ENCODE peak calls at places on chromosomes 3 and 15, in six cellular contexts. Y, L, U, N, W and T are unnamed samples.

GRCh38 chr3:52029053-52029452 is 27.3 kb downstream of the DUSP7 start:
- DNase-seq in Y (no peak), L (peak), U (no peak), N (no peak), W (no peak), T (no peak)

GRCh38 chr15:31476411-31476810 is 149.8 kb downstream of the KLF13 start:
- DNase-seq in Y (peak), L (no peak), U (no peak), N (no peak), W (no peak), T (peak)

GRCh38 chr15:81133782-81134461 is at the start of gene CFAP161:
- DNase-seq in Y (peak), L (peak), U (peak), N (peak), W (peak), T (peak)

GRCh38 chr15:56040081-56041035 is 46.9 kb upstream of the NEDD4 start:
- DNase-seq in Y (peak), L (peak), U (peak), N (no peak), W (peak), T (no peak)

GRCh38 chr3:194315088-194315964 is 35.8 kb downstream of the CPN2 start:
- DNase-seq in Y (peak), L (peak), U (peak), N (peak), W (peak), T (peak)

GRCh38 chr15:38059665-38060064 is 125.2 kb downstream of the TMCO5A start:
- DNase-seq in Y (no peak), L (no peak), U (no peak), N (no peak), W (no peak), T (no peak)

GRCh38 chr15:68488290-68488689 is 56.3 kb upstream of the ITGA11 start:
- DNase-seq in Y (no peak), L (no peak), U (no peak), N (no peak), W (no peak), T (no peak)

GRCh38 chr3:143536817-143537535 is 311.3 kb downstream of the SLC9A9 start:
- DNase-seq in Y (no peak), L (no peak), U (no peak), N (no peak), W (no peak), T (no peak)

GRCh38 chr15:80436511-80437307 is 32.5 kb downstream of the ARNT2 start:
- DNase-seq in Y (peak), L (no peak), U (no peak), N (no peak), W (peak), T (peak)

GRCh38 chr15:73540161-73540560 is 93.0 kb downstream of the NPTN start:
- DNase-seq in Y (no peak), L (no peak), U (no peak), N (no peak), W (peak), T (no peak)

GRCh38 chr3:59809750-59810444 is 760.1 kb upstream of the CFAP20DC start:
- DNase-seq in Y (no peak), L (no peak), U (no peak), N (no peak), W (peak), T (no peak)

GRCh38 chr15:75725719-75726607 is 13.3 kb upstream of the CSPG4 start:
- DNase-seq in Y (no peak), L (no peak), U (no peak), N (no peak), W (no peak), T (no peak)

GRCh38 chr3:183878071-183878470 is 6.6 kb downstream of the PARL start:
- DNase-seq in Y (peak), L (no peak), U (no peak), N (no peak), W (no peak), T (no peak)

GRCh38 chr3:24496529-24497482 is 2.2 kb upstream of the THRB start:
- DNase-seq in Y (peak), L (peak), U (peak), N (no peak), W (peak), T (peak)
- H3K4me3 ChIP-seq in Y (no peak), L (no peak), U (no peak), N (no peak), W (no peak), T (no peak)

GRCh38 chr15:91022075-91022831 is at the start of gene VPS33B:
- DNase-seq in Y (peak), L (peak), U (peak), N (peak), W (peak), T (peak)
- TF ChIP-seq POLR2A in Y (no peak), L (no peak), U (peak), N (no peak), W (peak), T (no peak)

GRCh38 chr15:63048986-63049665 is 6.6 kb downstream of the TPM1 start:
- DNase-seq in Y (peak), L (peak), U (peak), N (no peak), W (no peak), T (peak)

GRCh38 chr15:63048115-63048985 is 5.8 kb downstream of the TPM1 start:
- DNase-seq in Y (peak), L (peak), U (peak), N (peak), W (peak), T (peak)

GRCh38 chr15:63051701-63052066 is 9.1 kb downstream of the TPM1 start:
- DNase-seq in Y (no peak), L (no peak), U (no peak), N (no peak), W (no peak), T (no peak)

GRCh38 chr15:63050737-63051700 is 8.5 kb downstream of the TPM1 start:
- DNase-seq in Y (no peak), L (no peak), U (no peak), N (no peak), W (no peak), T (no peak)

GRCh38 chr15:63049747-63050439 is 7.3 kb downstream of the TPM1 start:
- DNase-seq in Y (no peak), L (no peak), U (no peak), N (no peak), W (no peak), T (no peak)
- H3K4me3 ChIP-seq in Y (no peak), L (no peak), U (no peak), N (peak), W (peak), T (peak)

GRCh38 chr3:149090907-149091306 is 4.6 kb upstream of the HLTF start:
- DNase-seq in Y (no peak), L (no peak), U (no peak), N (no peak), W (no peak), T (no peak)

GRCh38 chr3:149085828-149086231 is 503 bp downstream of the HLTF start:
- DNase-seq in Y (no peak), L (peak), U (no peak), N (no peak), W (peak), T (no peak)

GRCh38 chr3:149087208-149087607 is 875 bp upstream of the HLTF start:
- DNase-seq in Y (no peak), L (no peak), U (no peak), N (no peak), W (no peak), T (no peak)

GRCh38 chr3:149089395-149089794 is 3.1 kb upstream of the HLTF start:
- DNase-seq in Y (no peak), L (no peak), U (no peak), N (no peak), W (no peak), T (no peak)

DNA sequence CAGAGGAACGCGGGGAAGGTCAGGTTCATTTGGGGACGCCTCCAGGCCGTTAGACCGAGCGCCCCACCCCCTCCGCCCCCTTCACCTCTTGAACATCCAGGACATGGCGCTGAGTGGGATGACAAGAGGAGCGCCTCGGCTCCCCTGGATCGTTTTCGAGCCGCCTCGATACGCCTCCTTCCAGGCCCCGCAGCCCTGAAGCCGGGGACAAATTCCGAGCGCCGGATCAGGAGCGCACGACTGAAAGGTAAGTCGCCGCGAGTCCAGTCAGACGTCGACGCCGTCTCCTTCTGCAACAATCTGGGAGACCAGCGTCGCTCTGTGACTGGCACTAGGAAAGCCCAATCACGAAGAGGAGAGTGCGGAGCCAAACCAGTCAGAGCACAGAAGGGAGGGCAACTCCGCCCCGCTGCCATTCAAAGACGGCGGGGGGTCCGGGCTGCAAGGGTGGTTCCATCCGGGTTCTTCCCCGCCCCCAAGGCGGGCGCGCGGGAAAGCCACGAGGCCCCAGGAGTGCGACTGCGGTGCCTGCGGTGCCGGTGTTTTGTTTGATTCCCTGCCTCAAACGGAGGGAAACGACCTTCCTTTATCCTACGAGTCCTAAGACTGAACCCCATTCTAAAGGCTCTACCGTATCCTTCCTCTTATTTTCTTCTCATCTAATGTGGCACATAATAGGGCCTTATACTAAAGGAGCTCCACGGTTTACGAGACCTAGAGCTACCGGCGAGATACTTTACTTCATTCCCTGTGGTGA is at the start of gene HLTF:
- DNase-seq in Y (peak), L (peak), U (peak), N (peak), W (peak), T (peak)
- TF ChIP-seq POLR2A in Y (no peak), L (peak), U (peak), N (no peak), W (peak), T (peak)

GRCh38 chr3:122857019-122857418 is 62.1 kb downstream of the SLC49A4 start:
- DNase-seq in Y (no peak), L (no peak), U (no peak), N (no peak), W (no peak), T (no peak)
- H3K4me3 ChIP-seq in Y (no peak), L (no peak), U (no peak), N (no peak), W (no peak), T (no peak)

DNA sequence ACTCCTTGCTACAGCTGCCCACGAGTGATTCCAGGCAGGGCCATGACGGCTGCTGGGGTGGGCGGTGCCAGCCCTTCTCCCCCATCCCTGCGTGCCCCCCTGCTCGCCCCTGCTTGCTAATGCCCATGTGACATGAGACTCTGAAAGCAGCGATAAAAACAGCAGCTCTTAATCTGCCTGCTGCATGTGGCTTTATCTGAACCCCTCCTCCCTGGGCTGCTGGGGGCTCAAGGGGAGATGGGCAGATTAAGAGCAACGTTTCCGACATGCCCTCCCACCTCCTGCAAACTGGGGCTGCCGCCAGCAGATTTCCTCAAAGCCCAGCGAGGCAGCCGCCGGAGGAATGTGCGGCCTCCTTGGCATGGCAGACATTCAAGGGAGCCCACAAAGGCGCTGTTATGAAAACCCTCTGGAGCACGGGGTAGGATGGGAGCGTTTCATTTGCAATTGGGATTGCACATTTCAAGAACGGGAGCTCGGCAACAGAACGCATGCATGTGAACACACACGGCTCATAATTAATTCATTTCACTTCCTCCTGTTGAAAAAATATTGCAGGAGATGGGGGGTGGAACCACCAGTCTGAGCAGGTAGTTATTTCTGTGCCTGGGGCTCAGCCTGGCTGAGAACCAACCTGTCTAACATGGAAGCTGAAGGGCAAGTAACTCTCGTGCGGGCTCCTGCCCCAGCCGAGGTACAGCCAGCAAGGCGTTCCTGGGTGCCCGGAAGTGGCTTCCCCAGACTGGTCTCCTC is 504.2 kb upstream of the PROK2 start:
- DNase-seq in Y (peak), L (no peak), U (peak), N (no peak), W (no peak), T (no peak)
- TF ChIP-seq POLR2A in Y (no peak), L (no peak), U (no peak), N (no peak), W (no peak), T (no peak)

GRCh38 chr3:120080836-120081235 is 13.4 kb downstream of the GSK3B start:
- DNase-seq in Y (no peak), L (no peak), U (no peak), N (no peak), W (no peak), T (no peak)
- H3K4me3 ChIP-seq in Y (no peak), L (no peak), U (no peak), N (no peak), W (no peak), T (no peak)

DNA sequence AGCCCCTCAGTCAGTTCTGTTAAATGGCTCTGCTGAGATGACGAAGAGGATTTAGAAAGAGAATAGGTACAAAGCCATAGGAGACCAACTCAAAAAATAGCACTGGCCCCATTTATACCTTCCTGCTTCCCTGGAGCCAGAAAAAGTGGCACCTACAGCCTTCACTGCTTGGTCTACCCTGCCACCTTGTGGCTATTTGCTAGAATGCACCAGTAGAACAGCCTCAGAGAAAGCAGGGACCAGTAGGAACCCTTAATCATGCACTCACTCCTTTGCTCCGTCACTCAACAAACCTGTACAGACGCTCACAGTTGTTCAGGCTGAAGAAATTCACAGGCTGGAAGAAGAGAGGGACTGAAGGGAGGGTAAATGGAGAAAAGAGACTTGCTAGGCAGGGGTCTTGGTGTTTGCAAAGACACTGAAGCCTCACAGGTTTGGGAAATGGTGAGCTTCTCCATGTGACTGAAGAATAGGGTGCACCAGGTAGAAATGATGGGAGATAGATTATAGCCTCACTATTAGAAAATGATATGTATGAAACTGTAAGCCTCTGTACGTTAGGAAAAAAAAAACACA is 12.1 kb upstream of the RTP2 start:
- DNase-seq in Y (peak), L (peak), U (peak), N (no peak), W (peak), T (peak)
- TF ChIP-seq POLR2A in Y (no peak), L (no peak), U (no peak), N (no peak), W (no peak), T (no peak)

GRCh38 chr15:25690673-25691543 is 172.2 kb downstream of the ATP10A start:
- DNase-seq in Y (peak), L (peak), U (peak), N (no peak), W (no peak), T (no peak)
- H3K4me3 ChIP-seq in Y (no peak), L (no peak), U (no peak), N (no peak), W (no peak), T (no peak)

DNA sequence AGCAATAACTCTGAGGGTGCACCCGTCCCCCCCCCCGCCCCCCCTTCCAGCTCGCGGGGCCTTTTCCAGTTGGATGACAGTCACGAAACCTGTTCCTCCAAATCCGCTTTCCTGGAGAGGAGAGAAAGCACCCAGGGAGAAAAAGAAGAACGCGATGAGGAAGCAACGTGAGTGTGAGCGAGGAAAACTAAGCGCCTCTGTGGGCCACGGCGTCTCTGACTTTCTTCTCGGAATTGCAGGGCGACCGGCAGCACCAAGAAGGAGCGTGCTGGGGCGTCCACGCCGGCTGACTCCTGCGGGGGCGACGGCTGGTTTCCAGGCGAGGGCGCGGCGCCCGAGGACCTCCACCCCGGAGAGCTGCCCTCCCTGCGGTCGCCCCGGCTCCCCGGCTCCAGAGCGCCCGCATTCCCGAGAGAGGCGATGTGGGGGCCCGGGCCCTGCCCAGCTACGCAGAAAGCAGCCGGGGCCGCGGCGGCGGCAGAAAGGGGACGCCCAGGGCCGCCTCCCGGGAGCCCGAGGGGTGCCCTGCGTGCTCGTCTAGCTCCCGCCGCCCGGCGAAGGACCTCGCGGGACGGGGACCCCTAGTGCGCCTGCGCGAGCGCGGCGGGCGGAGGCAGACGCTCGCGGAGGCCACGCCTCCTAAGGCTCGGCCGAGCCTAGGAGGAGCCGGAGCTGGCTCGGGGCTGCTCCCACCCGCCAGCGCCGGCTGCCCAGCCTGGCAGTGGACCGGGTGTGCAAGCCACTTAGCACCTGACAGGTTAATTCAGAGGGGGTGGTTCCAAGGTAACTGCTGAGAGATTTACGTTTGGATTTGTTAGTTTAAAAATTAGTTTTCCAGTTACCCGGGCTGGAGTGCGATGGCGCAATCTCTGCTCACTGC is 15.3 kb upstream of the ADIPOQ start:
- DNase-seq in Y (peak), L (peak), U (peak), N (no peak), W (peak), T (peak)
- TF ChIP-seq POLR2A in Y (no peak), L (no peak), U (peak), N (peak), W (peak), T (no peak)